ENCODE peak calls at places on chromosomes 11 and 22, in eight cellular contexts. O is stomach, W is transverse colon, U is ovary, A is esophagus muscularis mucosa, I is GM12878, L is sigmoid colon, C is H1. F is an unnamed sample.

GRCh38 chr11:35390737-35391682 is 28.3 kb downstream of the SLC1A2 start:
- DNase-seq in O (peak), W (peak), U (no peak), A (no peak), I (peak), L (no peak), C (no peak), F (no peak)

GRCh38 chr11:76206327-76207081 is at the start of gene WNT11:
- DNase-seq in O (peak), W (peak), U (peak), A (no peak), I (no peak), L (no peak), C (no peak), F (peak)

GRCh38 chr11:121596195-121597145 is 143.7 kb upstream of the SORL1-AS1 start:
- DNase-seq in O (no peak), W (no peak), U (no peak), A (no peak), I (no peak), L (no peak), C (no peak), F (peak)

GRCh38 chr11:45590743-45591142 is 74.7 kb downstream of the CHST1 start:
- DNase-seq in O (no peak), W (no peak), U (no peak), A (no peak), I (no peak), L (peak), C (no peak), F (no peak)

GRCh38 chr22:24977370-24978230 is 25.1 kb downstream of the KIAA1671 start:
- DNase-seq in O (no peak), W (peak), U (peak), A (no peak), I (no peak), L (peak), C (no peak), F (peak)

GRCh38 chr11:73978576-73979086 is 4.0 kb downstream of the UCP2 start:
- DNase-seq in O (no peak), W (no peak), U (no peak), A (no peak), I (no peak), L (no peak), C (no peak), F (no peak)

GRCh38 chr11:118607401-118608267 is at the start of gene PHLDB1:
- DNase-seq in O (peak), W (peak), U (peak), A (no peak), I (no peak), L (peak), C (no peak), F (peak)

GRCh38 chr22:38347181-38347943 is 30.1 kb upstream of the CSNK1E start:
- DNase-seq in O (peak), W (no peak), U (no peak), A (peak), I (no peak), L (peak), C (no peak), F (no peak)

GRCh38 chr22:43478621-43479285 is 66.9 kb downstream of the MPPED1 start:
- DNase-seq in O (no peak), W (no peak), U (no peak), A (no peak), I (no peak), L (no peak), C (no peak), F (no peak)

GRCh38 chr11:85823816-85824215 is 12.9 kb upstream of the SYTL2 start:
- DNase-seq in O (no peak), W (peak), U (no peak), A (no peak), I (no peak), L (no peak), C (no peak), F (no peak)

GRCh38 chr11:32448232-32448631 is 12.9 kb upstream of the WT1 start:
- DNase-seq in O (peak), W (no peak), U (no peak), A (no peak), I (peak), L (no peak), C (no peak), F (no peak)

GRCh38 chr11:126133902-126134301 is 71.2 kb upstream of the CDON start:
- DNase-seq in O (no peak), W (no peak), U (peak), A (no peak), I (no peak), L (peak), C (no peak), F (no peak)

GRCh38 chr11:122804161-122804560 is 34.1 kb upstream of the CRTAM start:
- DNase-seq in O (no peak), W (no peak), U (no peak), A (no peak), I (no peak), L (no peak), C (no peak), F (no peak)

GRCh38 chr22:42433754-42434153 is 1.6 kb upstream of the NFAM1 start:
- DNase-seq in O (no peak), W (no peak), U (no peak), A (no peak), I (no peak), L (no peak), C (no peak), F (no peak)

GRCh38 chr11:12269446-12270214 is 107.7 kb upstream of the PARVA start:
- DNase-seq in O (peak), W (no peak), U (no peak), A (no peak), I (no peak), L (no peak), C (no peak), F (no peak)

GRCh38 chr11:86952933-86953637 is 2.1 kb downstream of the FZD4 start:
- DNase-seq in O (no peak), W (no peak), U (no peak), A (no peak), I (no peak), L (no peak), C (no peak), F (no peak)

GRCh38 chr11:113547739-113548138 is 72.5 kb upstream of the DRD2 start:
- DNase-seq in O (no peak), W (no peak), U (no peak), A (no peak), I (no peak), L (no peak), C (no peak), F (no peak)

GRCh38 chr11:122661182-122661945 is 5.8 kb downstream of the UBASH3B start:
- DNase-seq in O (no peak), W (no peak), U (no peak), A (no peak), I (no peak), L (no peak), C (no peak), F (no peak)

GRCh38 chr11:9905562-9905961 is 241.7 kb downstream of the SWAP70 start:
- DNase-seq in O (no peak), W (no peak), U (no peak), A (no peak), I (no peak), L (no peak), C (no peak), F (no peak)

GRCh38 chr11:43138621-43139140 is 173.1 kb upstream of the API5 start:
- DNase-seq in O (no peak), W (no peak), U (no peak), A (no peak), I (no peak), L (no peak), C (no peak), F (no peak)

GRCh38 chr22:49627217-49628181 is 200.2 kb downstream of the BRD1 start:
- DNase-seq in O (no peak), W (no peak), U (no peak), A (no peak), I (no peak), L (no peak), C (no peak), F (peak)

GRCh38 chr11:121291896-121292502 is 572 bp upstream of the SC5D start:
- DNase-seq in O (no peak), W (peak), U (no peak), A (no peak), I (peak), L (no peak), C (no peak), F (no peak)

GRCh38 chr11:46808804-46809431 is 37.2 kb downstream of the CKAP5 start:
- DNase-seq in O (no peak), W (no peak), U (no peak), A (no peak), I (no peak), L (no peak), C (no peak), F (no peak)

GRCh38 chr11:5336331-5336730 is 7.0 kb downstream of the OR51B5 start:
- DNase-seq in O (no peak), W (no peak), U (no peak), A (no peak), I (no peak), L (no peak), C (no peak), F (no peak)

GRCh38 chr11:11407738-11408084 is 54.7 kb upstream of the CSNK2A3 start:
- DNase-seq in O (no peak), W (no peak), U (no peak), A (no peak), I (no peak), L (no peak), C (no peak), F (no peak)

GRCh38 chr22:20428496-20429253 is 8.9 kb downstream of the SCARF2 start:
- DNase-seq in O (no peak), W (no peak), U (peak), A (no peak), I (no peak), L (peak), C (no peak), F (peak)

GRCh38 chr11:35180311-35181233 is 41.6 kb downstream of the CD44 start:
- DNase-seq in O (no peak), W (no peak), U (no peak), A (no peak), I (no peak), L (no peak), C (no peak), F (no peak)

GRCh38 chr11:130220311-130221030 is 60.9 kb downstream of the ST14 start:
- DNase-seq in O (no peak), W (no peak), U (no peak), A (peak), I (no peak), L (no peak), C (no peak), F (no peak)

GRCh38 chr11:10301656-10302293 is 3.1 kb upstream of the ADM start:
- DNase-seq in O (no peak), W (no peak), U (no peak), A (no peak), I (no peak), L (no peak), C (no peak), F (no peak)

GRCh38 chr11:11171854-11172253 is 181.2 kb downstream of the CSNK2A3 start:
- DNase-seq in O (no peak), W (no peak), U (no peak), A (no peak), I (peak), L (no peak), C (no peak), F (no peak)

GRCh38 chr11:114183041-114183511 is 113.1 kb upstream of the NNMT start:
- DNase-seq in O (no peak), W (peak), U (no peak), A (no peak), I (no peak), L (peak), C (no peak), F (peak)

GRCh38 chr11:122563761-122564160 is 91.8 kb upstream of the UBASH3B start:
- DNase-seq in O (no peak), W (no peak), U (no peak), A (no peak), I (no peak), L (no peak), C (no peak), F (no peak)

GRCh38 chr22:37206841-37207821 is 5.1 kb downstream of the SSTR3 start:
- DNase-seq in O (no peak), W (no peak), U (peak), A (no peak), I (no peak), L (peak), C (no peak), F (peak)

GRCh38 chr11:118417801-118418200 is 16.4 kb downstream of the ATP5MG start:
- DNase-seq in O (no peak), W (no peak), U (no peak), A (no peak), I (no peak), L (no peak), C (no peak), F (no peak)

DNA sequence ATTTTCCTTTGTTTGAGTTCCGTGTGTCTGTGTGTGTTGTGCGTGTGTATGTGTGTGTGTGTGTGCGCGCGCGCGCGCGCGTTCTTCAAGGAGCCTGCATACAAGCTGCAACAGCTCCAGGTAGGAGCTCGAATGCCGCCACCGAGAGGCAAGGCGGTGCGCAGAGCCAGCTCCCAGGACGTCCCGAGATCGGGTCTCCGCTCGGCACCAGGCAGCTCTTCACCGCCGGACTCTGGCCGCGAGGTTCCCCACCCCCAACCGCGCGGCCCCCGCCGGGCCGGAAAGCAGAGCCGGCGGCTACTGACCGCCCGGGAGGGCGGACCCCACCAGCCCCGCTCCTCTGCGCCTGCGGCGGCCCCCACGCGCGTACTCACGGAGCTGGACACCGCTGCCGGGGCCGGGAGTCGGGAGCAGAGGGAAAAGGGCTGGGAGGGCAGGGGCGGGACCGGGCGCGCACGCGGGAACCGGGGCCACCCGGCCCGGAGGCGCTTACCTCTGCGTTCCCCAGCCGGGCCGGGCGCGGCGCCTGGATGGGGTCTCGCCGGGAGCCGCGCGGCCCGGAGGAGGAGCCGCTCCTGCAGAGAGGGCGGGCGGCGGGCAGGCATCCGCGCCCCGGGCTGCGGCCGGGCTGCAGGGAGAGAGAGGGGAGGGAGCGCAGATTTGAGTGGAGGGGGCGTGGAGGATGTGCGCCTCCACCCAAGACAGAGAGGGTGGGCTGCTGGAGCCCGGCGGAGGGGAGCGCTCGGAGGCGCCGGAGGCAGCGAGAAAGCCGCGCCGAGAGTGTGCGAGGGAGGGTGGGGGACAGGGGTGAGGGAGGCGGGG is 40.3 kb upstream of the AKIP1 start:
- DNase-seq in O (peak), W (peak), U (peak), A (no peak), I (no peak), L (peak), C (peak), F (peak)
- H3K4me3 ChIP-seq in O (peak), W (peak), U (peak), A (peak), I (peak), L (peak), C (peak), F (peak)

DNA sequence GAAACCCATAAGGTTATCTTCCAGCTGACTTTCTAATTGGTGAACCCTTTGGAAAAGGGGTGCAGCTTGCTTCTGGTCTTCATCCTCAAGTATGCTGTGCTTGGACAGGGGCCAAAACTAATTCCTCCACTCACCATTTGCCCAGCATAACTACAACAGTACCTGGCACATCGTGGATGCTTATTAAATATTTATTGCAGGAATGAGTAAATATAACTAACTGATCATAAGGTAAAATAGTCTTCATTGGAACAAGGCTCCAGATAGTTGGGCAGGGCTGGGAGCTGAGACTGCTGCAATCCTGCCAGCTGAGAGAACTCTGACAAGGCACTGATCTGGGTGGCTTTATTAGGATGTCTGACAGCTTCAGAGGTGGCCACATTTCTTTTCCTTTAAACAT is 2.4 kb upstream of the SIDT2 start:
- DNase-seq in O (peak), W (no peak), U (no peak), A (no peak), I (no peak), L (no peak), C (no peak), F (peak)
- TF ChIP-seq EP300 in O (no peak), W (no peak), U (no peak), A (no peak), I (no peak), L (no peak), C (no peak), F (no peak)

GRCh38 chr11:131898872-131899400 is 528.5 kb downstream of the NTM start:
- DNase-seq in O (no peak), W (no peak), U (no peak), A (no peak), I (no peak), L (no peak), C (no peak), F (no peak)

GRCh38 chr11:131897247-131897646 is 526.8 kb downstream of the NTM start:
- DNase-seq in O (no peak), W (no peak), U (no peak), A (no peak), I (no peak), L (no peak), C (no peak), F (no peak)

GRCh38 chr11:131899954-131900580 is 529.7 kb downstream of the NTM start:
- DNase-seq in O (no peak), W (no peak), U (no peak), A (no peak), I (no peak), L (no peak), C (no peak), F (no peak)

GRCh38 chr11:131895865-131896264 is 525.5 kb downstream of the NTM start:
- DNase-seq in O (no peak), W (no peak), U (no peak), A (no peak), I (no peak), L (no peak), C (no peak), F (no peak)

GRCh38 chr11:131897976-131898375 is 527.6 kb downstream of the NTM start:
- DNase-seq in O (no peak), W (no peak), U (no peak), A (no peak), I (no peak), L (no peak), C (no peak), F (no peak)
- H3K4me3 ChIP-seq in O (no peak), W (no peak), U (no peak), A (no peak), I (no peak), L (no peak), C (no peak), F (no peak)

GRCh38 chr11:63986932-63987513 is 785 bp downstream of the OTUB1 start:
- DNase-seq in O (no peak), W (no peak), U (no peak), A (no peak), I (no peak), L (peak), C (no peak), F (no peak)

GRCh38 chr11:63986156-63986931 is at the start of gene OTUB1:
- DNase-seq in O (peak), W (peak), U (peak), A (peak), I (peak), L (peak), C (peak), F (peak)

GRCh38 chr11:63991558-63991957 is 5.3 kb downstream of the OTUB1 start:
- DNase-seq in O (no peak), W (no peak), U (no peak), A (no peak), I (no peak), L (no peak), C (no peak), F (no peak)

DNA sequence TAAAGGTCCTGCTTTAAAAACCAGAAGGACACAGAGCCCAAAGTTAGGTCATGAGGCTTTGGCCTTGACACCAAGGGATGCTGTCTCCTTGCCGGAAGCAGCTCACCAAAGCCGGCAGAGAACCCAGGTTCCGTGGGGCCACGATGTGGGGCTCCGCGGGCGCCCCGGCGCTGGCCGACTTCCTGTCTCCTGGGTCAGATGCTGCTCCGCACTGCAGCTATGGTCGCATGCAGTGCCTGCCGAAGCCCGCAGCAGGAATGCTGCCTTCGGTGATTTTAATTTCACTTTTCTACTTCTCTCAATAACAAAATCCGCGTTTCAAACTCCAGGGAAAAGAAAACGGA is 454 bp upstream of the OTUB1 start:
- DNase-seq in O (no peak), W (peak), U (no peak), A (no peak), I (peak), L (no peak), C (no peak), F (peak)
- TF ChIP-seq EP300 in O (no peak), W (no peak), U (no peak), A (no peak), I (no peak), L (no peak), C (no peak), F (no peak)

GRCh38 chr11:107017104-107017432 is 1.2 kb downstream of the GUCY1A2 start:
- DNase-seq in O (no peak), W (no peak), U (no peak), A (no peak), I (no peak), L (no peak), C (no peak), F (no peak)

GRCh38 chr11:107011977-107012376 is 6.3 kb downstream of the GUCY1A2 start:
- DNase-seq in O (no peak), W (no peak), U (no peak), A (no peak), I (no peak), L (no peak), C (no peak), F (no peak)

GRCh38 chr11:107017433-107018227 is 646 bp downstream of the GUCY1A2 start:
- DNase-seq in O (no peak), W (no peak), U (peak), A (no peak), I (no peak), L (peak), C (no peak), F (peak)

GRCh38 chr11:107018274-107018901 is at the start of gene GUCY1A2:
- DNase-seq in O (no peak), W (no peak), U (peak), A (no peak), I (no peak), L (peak), C (no peak), F (peak)

DNA sequence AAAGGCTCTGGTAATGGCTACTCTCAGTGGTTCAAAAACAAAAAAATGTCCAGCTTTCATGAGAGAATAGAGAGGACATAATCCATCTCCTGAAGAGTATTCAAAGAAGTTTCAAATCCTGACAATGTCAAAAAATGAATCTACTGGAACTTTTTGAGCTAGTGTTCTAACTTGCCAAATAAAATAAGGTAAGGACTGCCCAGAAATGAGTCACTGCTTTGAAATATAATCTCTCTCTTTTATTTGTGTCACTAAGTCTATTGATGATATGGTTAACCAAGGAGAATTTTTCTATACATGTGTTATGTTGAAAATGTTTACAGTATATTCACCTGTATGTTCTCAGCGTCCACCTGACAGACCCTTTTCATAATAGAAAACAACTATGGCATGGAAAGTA is 3.4 kb downstream of the GUCY1A2 start:
- DNase-seq in O (no peak), W (no peak), U (no peak), A (no peak), I (no peak), L (no peak), C (no peak), F (no peak)
- H3K4me3 ChIP-seq in O (no peak), W (no peak), U (no peak), A (no peak), I (no peak), L (no peak), C (no peak), F (no peak)

GRCh38 chr11:3093281-3094191 is 36.3 kb upstream of the CARS1 start:
- DNase-seq in O (peak), W (no peak), U (no peak), A (no peak), I (no peak), L (peak), C (no peak), F (peak)
- TF ChIP-seq EP300 in O (no peak), W (no peak), U (no peak), A (no peak), I (no peak), L (no peak), C (no peak), F (no peak)